ENCODE peak calls at places on chromosomes 13 and 19, in five cellular contexts. R is AG10803; W is HEK293T; F is stimulated activated CD8-positive, alpha-beta memory T cell treated with anti-CD3 and anti-CD28 coated beads, Interleukin-7, amount 100 ng/mL, for 1 hour; L is IMR-90. I is an unnamed sample.

GRCh38 chr13:75785130-75785529 is 149.0 kb downstream of the LMO7 start:
- DNase-seq in R (peak; percentile 57), W (no peak), F (no peak), L (peak; percentile 54), I (no peak)

GRCh38 chr19:49492573-49493411 is 3.4 kb upstream of the RPS11 start:
- DNase-seq in R (no peak), W (no peak), F (no peak), L (peak; percentile 27), I (no peak)

GRCh38 chr13:26062853-26063444 is 11.1 kb upstream of the SHISA2 start:
- DNase-seq in R (peak; percentile 55), W (peak; percentile 18), F (no peak), L (peak; percentile 33), I (peak; percentile 37)

GRCh38 chr13:96075953-96076543 is 13.9 kb upstream of the HS6ST3 start:
- DNase-seq in R (peak; percentile 26), W (peak; percentile 13), F (no peak), L (peak; percentile 23), I (no peak)

GRCh38 chr19:46100344-46100743 is 24.1 kb downstream of the IGFL3 start:
- DNase-seq in R (no peak), W (no peak), F (no peak), L (no peak), I (no peak)

GRCh38 chr13:42777476-42777875 is 3.9 kb upstream of the FAM216B start:
- DNase-seq in R (no peak), W (no peak), F (no peak), L (peak; percentile 28), I (no peak)

GRCh38 chr19:52527954-52528326 is 472 bp downstream of the ZNF808 start:
- DNase-seq in R (peak; percentile 1), W (no peak), F (no peak), L (no peak), I (peak; percentile 15)

GRCh38 chr13:114314074-114314912 is at the start of gene CHAMP1:
- DNase-seq in R (peak; percentile 96), W (peak; percentile 76), F (peak; percentile 77), L (peak; percentile 96), I (peak; percentile 97)

I was measured in HuH-7.